ENCODE peak calls at places on chromosome 2, in five cellular contexts. V is heart right ventricle, O is AG04450, B is lung, U is tibial artery. Y is an unnamed sample.

GRCh38 chr2:24831736-24832421 is 38.7 kb downstream of the CENPO start:
- DNase-seq in V (no peak), O (no peak), B (no peak), U (peak; percentile 54), Y (peak; percentile 67)

GRCh38 chr2:174192664-174193063 is 55.7 kb downstream of the OLA1 start:
- DNase-seq in V (no peak), O (no peak), B (no peak), U (no peak), Y (no peak)

GRCh38 chr2:73886357-73886756 is 6.5 kb upstream of the ACTG2 start:
- DNase-seq in V (no peak), O (no peak), B (no peak), U (no peak), Y (no peak)

GRCh38 chr2:174764281-174765063 is at the start of gene CHRNA1:
- DNase-seq in V (no peak), O (no peak), B (no peak), U (no peak), Y (no peak)

GRCh38 chr2:238702276-238702675 is 145.6 kb upstream of the TWIST2 start:
- DNase-seq in V (no peak), O (no peak), B (no peak), U (peak; percentile 58), Y (no peak)

GRCh38 chr2:128756372-128756730 is 437.7 kb upstream of the HS6ST1 start:
- DNase-seq in V (no peak), O (no peak), B (no peak), U (no peak), Y (no peak)

GRCh38 chr2:46122318-46122970 is 174.8 kb upstream of the EPAS1 start:
- DNase-seq in V (no peak), O (no peak), B (no peak), U (no peak), Y (no peak)

GRCh38 chr2:66440011-66440542 is 5.2 kb downstream of the MEIS1 start:
- DNase-seq in V (no peak), O (no peak), B (no peak), U (peak; percentile 67), Y (no peak)

GRCh38 chr2:206098471-206098870 is 12.5 kb upstream of the INO80D start:
- DNase-seq in V (no peak), O (no peak), B (no peak), U (no peak), Y (no peak)

GRCh38 chr2:49931243-49931642 is 776.9 kb upstream of the FSHR start:
- DNase-seq in V (no peak), O (no peak), B (no peak), U (no peak), Y (no peak)

GRCh38 chr2:192499476-192499875 is 304.7 kb upstream of the TMEFF2 start:
- DNase-seq in V (no peak), O (no peak), B (no peak), U (no peak), Y (no peak)

GRCh38 chr2:128371648-128372345 is 53.1 kb upstream of the HS6ST1 start:
- DNase-seq in V (no peak), O (no peak), B (no peak), U (peak; percentile 54), Y (peak; percentile 16)

GRCh38 chr2:98460573-98461560 is 16.2 kb downstream of the INPP4A start:
- DNase-seq in V (peak; percentile 39), O (no peak), B (no peak), U (no peak), Y (peak; percentile 32)

GRCh38 chr2:189439342-189439741 is 1.9 kb upstream of the WDR75 start:
- DNase-seq in V (no peak), O (no peak), B (no peak), U (no peak), Y (no peak)

GRCh38 chr2:11566383-11566782 is 32.5 kb downstream of the GREB1 start:
- DNase-seq in V (no peak), O (no peak), B (no peak), U (peak; percentile 44), Y (no peak)

GRCh38 chr2:11567631-11568031 is 33.8 kb downstream of the GREB1 start:
- DNase-seq in V (no peak), O (no peak), B (no peak), U (peak; percentile 38), Y (no peak)

GRCh38 chr2:11571170-11571569 is 37.3 kb downstream of the GREB1 start:
- DNase-seq in V (no peak), O (no peak), B (no peak), U (peak; percentile 33), Y (no peak)

GRCh38 chr2:11568436-11568835 is 34.6 kb downstream of the GREB1 start:
- DNase-seq in V (no peak), O (no peak), B (no peak), U (peak; percentile 23), Y (no peak)

GRCh38 chr2:11569636-11570035 is 35.8 kb downstream of the GREB1 start:
- DNase-seq in V (no peak), O (no peak), B (no peak), U (peak; percentile 47), Y (no peak)
- H3K9me3 ChIP-seq in V (no peaks in the 10 kb centered on the region), O (no peaks in the 10 kb centered on the region), B (no peaks in the 10 kb centered on the region), U (no peaks in the 10 kb centered on the region), Y (no peaks in the 10 kb centered on the region)

DNA sequence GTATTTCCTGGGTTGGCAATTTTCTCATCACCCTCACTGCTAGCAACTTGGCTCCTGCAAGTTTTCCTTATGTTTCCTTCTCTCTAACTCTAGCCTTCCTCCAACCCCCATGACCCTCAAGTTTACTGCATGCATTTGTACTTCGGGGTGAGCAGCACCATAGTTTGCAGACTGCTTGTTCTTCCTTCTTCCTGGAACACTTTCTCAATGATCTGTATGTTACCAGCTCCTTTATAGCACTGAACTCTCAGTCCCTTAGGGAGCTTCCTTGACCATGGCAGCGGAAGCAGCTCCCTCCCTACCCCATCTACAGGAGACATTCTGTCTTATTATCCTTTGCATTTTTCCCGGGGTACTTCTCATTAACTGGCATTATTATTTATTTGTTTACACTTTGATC is 1089.5 kb upstream of the GYPC start:
- DNase-seq in V (no peak), O (no peak), B (no peak), U (no peak), Y (no peak)
- H3K9me3 ChIP-seq in V (no peaks in the 10 kb centered on the region), O (no peaks in the 10 kb centered on the region), B (peaks cover 3% of the 10 kb centered on the region), U (no peaks in the 10 kb centered on the region), Y (no peaks in the 10 kb centered on the region)

DNA sequence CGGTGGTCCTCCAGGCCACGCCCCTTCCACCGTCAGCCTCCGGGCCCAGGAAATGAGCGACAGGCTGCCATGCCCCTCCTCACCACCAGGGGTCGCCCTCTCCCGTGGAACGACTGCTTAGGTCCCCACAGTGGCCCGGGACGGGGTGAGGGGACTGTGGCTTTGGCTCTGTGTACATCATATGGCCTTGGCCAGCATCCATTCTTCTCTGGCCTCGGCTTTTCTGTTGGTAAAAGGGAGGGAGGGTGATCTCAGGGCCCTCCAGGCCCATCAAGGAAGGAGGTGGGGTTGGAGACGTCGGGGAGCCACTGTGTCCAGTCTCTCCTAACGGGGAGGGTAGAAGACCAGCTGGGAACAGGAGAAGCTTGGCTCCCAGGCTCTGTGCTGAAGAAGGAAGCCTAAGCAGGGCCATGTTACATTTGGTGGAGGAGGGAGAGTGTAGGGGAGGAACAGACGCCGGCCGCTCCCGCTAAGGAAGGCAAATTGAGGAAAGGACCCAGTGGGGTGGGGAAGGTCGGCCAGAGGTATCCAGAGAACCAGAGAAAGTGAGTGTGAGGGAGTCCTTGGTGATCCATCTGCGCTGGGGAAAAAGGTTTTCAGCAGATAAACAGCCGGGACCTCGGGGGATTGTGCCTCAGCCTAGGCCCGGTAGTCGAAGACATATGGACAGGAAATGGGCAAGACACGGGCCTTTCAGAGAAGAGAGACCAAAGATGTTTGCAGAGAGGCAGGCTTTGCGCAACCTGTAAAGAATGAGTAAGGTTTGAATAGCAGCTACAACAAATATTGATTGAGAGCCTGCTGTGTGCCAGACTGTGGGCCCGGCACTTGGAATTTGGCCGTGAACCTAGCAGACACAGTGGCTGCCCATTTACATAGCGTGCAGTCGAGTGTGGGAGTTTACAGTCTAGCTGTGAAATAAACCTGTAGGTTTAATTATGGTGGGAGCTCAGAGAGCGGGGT is 2.5 kb downstream of the SH2D6 start:
- DNase-seq in V (peak; percentile 88), O (no peak), B (peak; percentile 94), U (peak; percentile 91), Y (peak; percentile 95)
- H3K9me3 ChIP-seq in V (no peaks in the 10 kb centered on the region), O (peaks cover 3% of the 10 kb centered on the region), B (no peaks in the 10 kb centered on the region), U (no peaks in the 10 kb centered on the region), Y (no peaks in the 10 kb centered on the region)

GRCh38 chr2:16645088-16645487 is 20.5 kb downstream of the CYRIA start:
- DNase-seq in V (no peak), O (no peak), B (no peak), U (no peak), Y (no peak)
- H3K9me3 ChIP-seq in V (no peaks in the 10 kb centered on the region), O (no peaks in the 10 kb centered on the region), B (no peaks in the 10 kb centered on the region), U (no peaks in the 10 kb centered on the region), Y (no peaks in the 10 kb centered on the region)

GRCh38 chr2:164764474-164764873 is 77.1 kb downstream of the COBLL1 start:
- DNase-seq in V (no peak), O (no peak), B (no peak), U (no peak), Y (no peak)

GRCh38 chr2:164766931-164767330 is 74.7 kb downstream of the COBLL1 start:
- DNase-seq in V (no peak), O (no peak), B (no peak), U (no peak), Y (no peak)

GRCh38 chr2:164763431-164763830 is 78.2 kb downstream of the COBLL1 start:
- DNase-seq in V (no peak), O (no peak), B (no peak), U (no peak), Y (no peak)

GRCh38 chr2:164764996-164765395 is 76.6 kb downstream of the COBLL1 start:
- DNase-seq in V (no peak), O (no peak), B (no peak), U (no peak), Y (no peak)

DNA sequence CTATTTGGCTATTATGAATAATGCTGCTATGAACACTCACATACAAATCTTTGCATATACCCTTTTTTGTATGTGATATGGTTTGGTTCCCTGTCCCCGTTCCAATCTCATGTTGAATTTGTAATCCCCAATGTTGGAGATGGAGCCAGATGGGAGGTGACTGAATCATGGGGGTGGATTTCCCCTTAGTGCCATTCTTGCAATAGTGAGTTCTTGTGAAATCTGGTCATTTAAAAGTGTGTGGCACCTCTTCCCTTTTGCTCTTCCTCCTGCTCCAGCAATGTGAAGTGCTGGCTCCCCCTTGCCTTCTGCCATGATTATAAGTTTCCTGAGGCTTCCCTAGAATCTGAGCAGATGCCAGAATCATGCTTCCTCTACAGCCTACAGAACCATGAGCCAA is 75.4 kb downstream of the COBLL1 start:
- DNase-seq in V (no peak), O (no peak), B (no peak), U (no peak), Y (no peak)
- H3K9me3 ChIP-seq in V (no peaks in the 10 kb centered on the region), O (no peaks in the 10 kb centered on the region), B (no peaks in the 10 kb centered on the region), U (no peaks in the 10 kb centered on the region), Y (no peaks in the 10 kb centered on the region)

GRCh38 chr2:185526156-185526555 is 212.4 kb upstream of the FSIP2 start:
- DNase-seq in V (no peak), O (no peak), B (no peak), U (no peak), Y (no peak)
- H3K9me3 ChIP-seq in V (no peaks in the 10 kb centered on the region), O (peaks cover 9% of the 10 kb centered on the region), B (peaks cover 8% of the 10 kb centered on the region), U (peaks cover 10% of the 10 kb centered on the region), Y (no peaks in the 10 kb centered on the region)

GRCh38 chr2:177972123-177972522 is 100.5 kb downstream of the PDE11A start:
- DNase-seq in V (no peak), O (no peak), B (no peak), U (no peak), Y (no peak)
- H3K9me3 ChIP-seq in V (no peaks in the 10 kb centered on the region), O (no peaks in the 10 kb centered on the region), B (no peaks in the 10 kb centered on the region), U (no peaks in the 10 kb centered on the region), Y (no peaks in the 10 kb centered on the region)

GRCh38 chr2:105071379-105071778 is 33.5 kb downstream of the MRPS9 start:
- DNase-seq in V (no peak), O (no peak), B (no peak), U (no peak), Y (no peak)
- H3K9me3 ChIP-seq in V (no peaks in the 10 kb centered on the region), O (no peaks in the 10 kb centered on the region), B (no peaks in the 10 kb centered on the region), U (no peaks in the 10 kb centered on the region), Y (no peaks in the 10 kb centered on the region)

Y was measured in stomach.